ENCODE peak calls at places on chromosome 3, in nine cellular contexts. T is NCI-H146; U is T-helper 2 cell; O is Calu3; F is activated T-cell treated with anti-CD3 and anti-CD28 coated beads, Interleukin-2, amount 50 U/mL, for 24 hours; A is lung; K is HuH-7.5; W is OCI-M1; V is NCI-H1417. M is an unnamed sample.

GRCh38 chr3:46812237-46812791 is 50.9 kb downstream of the MYL3 start:
- DNase-seq in V (peak), K (peak), W (no peak), F (peak), T (peak), A (peak), O (peak), U (peak), M (peak)

GRCh38 chr3:137767146-137768020 is 3.3 kb downstream of the SOX14 start:
- DNase-seq in F (no peak), K (no peak), U (no peak), W (no peak), O (no peak), V (no peak), T (no peak), A (no peak), M (no peak)

GRCh38 chr3:174440741-174441587 is 418.2 kb upstream of the NAALADL2 start:
- DNase-seq in F (peak), A (peak), W (peak), K (peak), V (peak), O (peak), U (peak), T (peak), M (peak)

GRCh38 chr3:31813197-31813596 is 167.9 kb downstream of the OSBPL10 start:
- DNase-seq in T (no peak), W (no peak), U (no peak), A (no peak), K (no peak), O (no peak), V (no peak), F (no peak), M (no peak)

GRCh38 chr3:16994842-16995535 is 110.2 kb downstream of the PLCL2 start:
- DNase-seq in W (no peak), T (no peak), K (peak), U (peak), A (no peak), V (no peak), F (no peak), O (no peak), M (no peak)

GRCh38 chr3:155462672-155463071 is 169.2 kb upstream of the STRIT1 start:
- DNase-seq in F (no peak), T (no peak), A (no peak), K (no peak), O (no peak), U (no peak), W (no peak), V (no peak), M (no peak)

GRCh38 chr3:130831716-130832400 is 62.0 kb upstream of the ATP2C1 start:
- DNase-seq in O (no peak), U (no peak), A (no peak), V (peak), K (no peak), W (no peak), T (no peak), F (no peak), M (no peak)

GRCh38 chr3:97763586-97764148 is 891 bp upstream of the ARL6 start:
- DNase-seq in F (no peak), A (no peak), U (no peak), V (no peak), T (peak), K (no peak), W (no peak), O (no peak), M (no peak)

GRCh38 chr3:125112981-125113380 is 57.2 kb upstream of the HEG1 start:
- DNase-seq in O (no peak), T (no peak), K (no peak), V (no peak), F (no peak), A (no peak), U (no peak), W (no peak), M (no peak)

GRCh38 chr3:127671523-127672428 is 976 bp upstream of the ABTB1 start:
- DNase-seq in O (peak), W (no peak), A (no peak), U (peak), V (no peak), F (peak), T (peak), K (no peak), M (peak)

M was measured in naive thymus-derived CD8-positive, alpha-beta T cell.